ENCODE peak calls at places on chromosome 1, in five cellular contexts. I is NCI-H1417, U is SW 1271, B is LoVo, A is GM19239. D is an unnamed sample.
A peak's percentile ranks its signal among the peaks of the same experiment; 100 is the strongest.

GRCh38 chr1:5565281-5565680 is 426.9 kb downstream of the NPHP4 start:
- DNase-seq in I (no peak), U (no peak), B (no peak), A (no peak), D (no peak)

GRCh38 chr1:153783233-153784190 is 8.3 kb downstream of the SLC27A3 start:
- DNase-seq in I (peak; percentile 94), U (peak; percentile 8), B (peak; percentile 95), A (peak; percentile 91), D (no peak)

GRCh38 chr1:30990594-30990993 is 74.9 kb downstream of the PUM1 start:
- DNase-seq in I (no peak), U (no peak), B (no peak), A (no peak), D (no peak)

GRCh38 chr1:18539171-18539570 is 58.4 kb downstream of the KLHDC7A start:
- DNase-seq in I (no peak), U (no peak), B (no peak), A (no peak), D (no peak)

GRCh38 chr1:167066333-167067122 is 23.6 kb downstream of the GPA33 start:
- DNase-seq in I (peak; percentile 80), U (no peak), B (peak; percentile 76), A (peak; percentile 85), D (peak; percentile 21)

GRCh38 chr1:28510350-28511223 is 4.7 kb downstream of the RCC1 start:
- DNase-seq in I (no peak), U (no peak), B (peak; percentile 69), A (no peak), D (no peak)

GRCh38 chr1:183776731-183777130 is 28.2 kb upstream of the RGL1 start:
- DNase-seq in I (no peak), U (no peak), B (no peak), A (no peak), D (no peak)

GRCh38 chr1:109516872-109517271 is 7.3 kb upstream of the AMIGO1 start:
- DNase-seq in I (no peak), U (no peak), B (peak; percentile 54), A (no peak), D (no peak)

GRCh38 chr1:226820935-226821718 is 49.3 kb upstream of the PSEN2 start:
- DNase-seq in I (no peak), U (no peak), B (peak; percentile 50), A (no peak), D (peak; percentile 49)

GRCh38 chr1:8763888-8764287 is 53.6 kb downstream of the RERE start:
- DNase-seq in I (no peak), U (no peak), B (no peak), A (no peak), D (no peak)

GRCh38 chr1:201531551-201532425 is 7.1 kb upstream of the NAV1 start:
- DNase-seq in I (peak; percentile 67), U (no peak), B (no peak), A (no peak), D (no peak)

GRCh38 chr1:101150676-101151075 is 86.1 kb upstream of the S1PR1 start:
- DNase-seq in I (no peak), U (no peak), B (peak; percentile 7), A (no peak), D (no peak)

GRCh38 chr1:188359315-188359714 is 1530.6 kb downstream of the PLA2G4A start:
- DNase-seq in I (no peak), U (no peak), B (no peak), A (no peak), D (no peak)

GRCh38 chr1:170664283-170664827 is 424 bp downstream of the PRRX1 start:
- DNase-seq in I (peak; percentile 69), U (no peak), B (peak; percentile 35), A (no peak), D (no peak)

GRCh38 chr1:110464340-110464739 is 13.4 kb downstream of the PROK1 start:
- DNase-seq in I (no peak), U (no peak), B (peak; percentile 21), A (no peak), D (no peak)

GRCh38 chr1:27967884-27968466 is 8.2 kb downstream of the XKR8 start:
- DNase-seq in I (no peak), U (no peak), B (no peak), A (no peak), D (no peak)

GRCh38 chr1:209860293-209860881 is 32.6 kb downstream of the UTP25 start:
- DNase-seq in I (peak; percentile 66), U (no peak), B (peak; percentile 76), A (peak; percentile 83), D (peak; percentile 33)

GRCh38 chr1:175864625-175865024 is 121.2 kb upstream of the TNR start:
- DNase-seq in I (no peak), U (no peak), B (no peak), A (no peak), D (no peak)

GRCh38 chr1:227786673-227787512 is 28.6 kb upstream of the PRSS38 start:
- DNase-seq in I (peak; percentile 56), U (no peak), B (no peak), A (no peak), D (no peak)

GRCh38 chr1:119504831-119505230 is 2.2 kb upstream of the HSD3B1 start:
- DNase-seq in I (no peak), U (no peak), B (no peak), A (no peak), D (no peak)

GRCh38 chr1:244761279-244761678 is 74.2 kb upstream of the COX20 start:
- DNase-seq in I (no peak), U (no peak), B (no peak), A (no peak), D (no peak)

GRCh38 chr1:191206808-191207207 is 729.1 kb upstream of the BRINP3 start:
- DNase-seq in I (no peak), U (no peak), B (no peak), A (no peak), D (no peak)

GRCh38 chr1:9624081-9624480 is 27.4 kb upstream of the PIK3CD start:
- DNase-seq in I (no peak), U (no peak), B (no peak), A (no peak), D (no peak)

GRCh38 chr1:27044613-27045091 is 32.0 kb upstream of the TENT5B start:
- DNase-seq in I (peak; percentile 62), U (no peak), B (peak; percentile 83), A (peak; percentile 76), D (peak; percentile 73)

GRCh38 chr1:245856944-245857531 is 650.0 kb downstream of the SMYD3 start:
- DNase-seq in I (no peak), U (no peak), B (no peak), A (no peak), D (no peak)

GRCh38 chr1:7383671-7384070 is 387.4 kb upstream of the VAMP3 start:
- DNase-seq in I (no peak), U (no peak), B (no peak), A (no peak), D (no peak)

GRCh38 chr1:55224729-55225128 is 9.6 kb upstream of the USP24 start:
- DNase-seq in I (no peak), U (no peak), B (no peak), A (no peak), D (no peak)

GRCh38 chr1:69919922-69920273 is 285.5 kb downstream of the LRRC40 start:
- DNase-seq in I (no peak), U (no peak), B (no peak), A (no peak), D (no peak)

GRCh38 chr1:97745912-97746311 is 174.9 kb downstream of the DPYD start:
- DNase-seq in I (no peak), U (no peak), B (no peak), A (no peak), D (no peak)

GRCh38 chr1:53545663-53546408 is 86.6 kb downstream of the DMRTB1 start:
- DNase-seq in I (no peak), U (no peak), B (no peak), A (no peak), D (no peak)

D was measured in thoracic aorta.